ENCODE peak calls at places on chromosomes 13 and 19, in five cellular contexts. V is sciatic nerve; G is activated naive CD4-positive, alpha-beta T cell treated with anti-CD3 and anti-CD28 coated beads, Interleukin-2, amount 50 U/mL, for 16 hours; S is HT1080; O is OCI-LY7. E is an unnamed sample.

GRCh38 chr19:17572640-17573039 is 17.2 kb downstream of the COLGALT1 start:
- DNase-seq in G (no peak), V (no peak), S (no peak), O (no peak), E (no peak)

GRCh38 chr13:111422352-111422751 is 101.9 kb downstream of the TEX29 start:
- DNase-seq in V (no peak), G (no peak), S (no peak), O (no peak), E (no peak)

GRCh38 chr13:33931397-33931987 is 113.5 kb downstream of the RFC3 start:
- DNase-seq in S (peak; percentile 50), G (no peak), O (peak; percentile 73), V (no peak), E (peak; percentile 56)

GRCh38 chr13:57045816-57046691 is 94.7 kb upstream of the PRR20A start:
- DNase-seq in V (no peak), S (peak; percentile 12), G (no peak), O (no peak), E (no peak)

GRCh38 chr13:34847751-34848150 is 94.3 kb upstream of the NBEA start:
- DNase-seq in S (peak; percentile 3), O (no peak), V (no peak), G (no peak), E (no peak)

GRCh38 chr13:110882972-110883371 is 31.9 kb downstream of the ANKRD10 start:
- DNase-seq in V (no peak), G (no peak), O (no peak), S (no peak), E (no peak)

GRCh38 chr13:50106559-50106958 is 91.3 kb downstream of the KCNRG start:
- DNase-seq in S (no peak), V (no peak), G (no peak), O (peak; percentile 74), E (peak; percentile 69)

GRCh38 chr13:23378009-23378632 is 55.4 kb downstream of the SACS start:
- DNase-seq in O (peak; percentile 73), G (peak; percentile 63), V (no peak), S (peak; percentile 96), E (peak; percentile 84)

GRCh38 chr19:14413765-14414171 is 5.4 kb downstream of the DDX39A start:
- DNase-seq in S (no peak), V (no peak), G (no peak), O (no peak), E (no peak)

GRCh38 chr19:46631481-46631880 is 4.5 kb downstream of the GNG8 start:
- DNase-seq in S (no peak), V (no peak), O (no peak), G (no peak), E (no peak)

GRCh38 chr13:109481046-109481445 is 305.3 kb downstream of the IRS2 start:
- DNase-seq in S (peak; percentile 27), G (no peak), V (no peak), O (no peak), E (no peak)

GRCh38 chr19:49858591-49858985 is 7.6 kb downstream of the PTOV1 start:
- DNase-seq in G (no peak), S (no peak), O (no peak), V (peak; percentile 69), E (no peak)

GRCh38 chr19:8494158-8494557 is 8.3 kb downstream of the PRAM1 start:
- DNase-seq in G (no peak), O (peak; percentile 45), S (no peak), V (no peak), E (peak; percentile 90)

GRCh38 chr13:31199849-31200635 is at the start of gene B3GLCT:
- DNase-seq in V (peak; percentile 86), S (peak; percentile 78), G (peak; percentile 80), O (peak; percentile 88), E (peak; percentile 85)

GRCh38 chr19:4083677-4084546 is 17.2 kb upstream of the ZBTB7A start:
- DNase-seq in S (no peak), G (no peak), O (peak; percentile 23), V (no peak), E (peak; percentile 87)

GRCh38 chr13:82088781-82089180 is 1747.9 kb upstream of the SPRY2 start:
- DNase-seq in G (no peak), O (no peak), V (no peak), S (no peak), E (no peak)

GRCh38 chr13:33167521-33167920 is 118.0 kb downstream of the STARD13 start:
- DNase-seq in G (no peak), V (no peak), S (no peak), O (no peak), E (no peak)

GRCh38 chr19:23273594-23274412 is 23.6 kb upstream of the ZNF724 start:
- DNase-seq in S (peak; percentile 80), G (peak; percentile 94), V (peak; percentile 95), O (peak; percentile 94), E (peak; percentile 97)

GRCh38 chr13:59666504-59666903 is 497.2 kb downstream of the DIAPH3 start:
- DNase-seq in V (no peak), G (no peak), O (no peak), S (no peak), E (no peak)

GRCh38 chr19:45981350-45981749 is 7.7 kb upstream of the NOVA2 start:
- DNase-seq in G (no peak), O (no peak), S (no peak), V (no peak), E (no peak)

GRCh38 chr19:48795055-48795854 is 15.6 kb downstream of the BCAT2 start:
- DNase-seq in V (peak; percentile 94), G (peak; percentile 83), S (peak; percentile 91), O (peak; percentile 93), E (no peak)

GRCh38 chr19:2294377-2295335 is 12.7 kb upstream of the PEAK3 start:
- DNase-seq in S (no peak), V (no peak), O (no peak), G (no peak), E (no peak)

GRCh38 chr19:13983213-13983889 is 22.8 kb downstream of the RFX1 start:
- DNase-seq in S (no peak), G (peak; percentile 42), V (no peak), O (peak; percentile 74), E (no peak)